ENCODE peak calls at places on chromosomes 6 and 20, in nine cellular contexts. One of them, this sample, is unnamed.

GRCh38 chr6:6696867-6697531 is 108.5 kb downstream of the LY86 start:
- DNase-seq in HT1080: peak
- DNase-seq in hypothalamus: peak
- DNase-seq in stimulated activated CD4-positive, alpha-beta T cell treated with anti-CD3 and anti-CD28 coated beads, Interleukin-12 subunit alpha, Interleukin-12 subunit beta, amount 100 ng/mL, for 4 hours: peak
- DNase-seq in Kasumi-1: peak
- DNase-seq in sciatic nerve: peak
- DNase-seq in SW480: peak
- DNase-seq in IMR-90: peak
- DNase-seq in right atrium auricular region: peak
- DNase-seq in this sample: peak

GRCh38 chr6:169800668-169801395 is 49.4 kb downstream of the ERMARD start:
- DNase-seq in HT1080: peak
- DNase-seq in hypothalamus: no peak
- DNase-seq in stimulated activated CD4-positive, alpha-beta T cell treated with anti-CD3 and anti-CD28 coated beads, Interleukin-12 subunit alpha, Interleukin-12 subunit beta, amount 100 ng/mL, for 4 hours: no peak
- DNase-seq in Kasumi-1: no peak
- DNase-seq in sciatic nerve: no peak
- DNase-seq in SW480: peak
- DNase-seq in IMR-90: peak
- DNase-seq in right atrium auricular region: no peak
- DNase-seq in this sample: peak

GRCh38 chr6:33914519-33915120 is 110.8 kb upstream of the MLN start:
- DNase-seq in HT1080: no peak
- DNase-seq in hypothalamus: no peak
- DNase-seq in stimulated activated CD4-positive, alpha-beta T cell treated with anti-CD3 and anti-CD28 coated beads, Interleukin-12 subunit alpha, Interleukin-12 subunit beta, amount 100 ng/mL, for 4 hours: peak
- DNase-seq in Kasumi-1: peak
- DNase-seq in sciatic nerve: no peak
- DNase-seq in SW480: no peak
- DNase-seq in IMR-90: no peak
- DNase-seq in right atrium auricular region: no peak
- DNase-seq in this sample: no peak

GRCh38 chr20:35939264-35939663 is 15.0 kb downstream of the SCAND1 start:
- DNase-seq in HT1080: no peak
- DNase-seq in hypothalamus: no peak
- DNase-seq in stimulated activated CD4-positive, alpha-beta T cell treated with anti-CD3 and anti-CD28 coated beads, Interleukin-12 subunit alpha, Interleukin-12 subunit beta, amount 100 ng/mL, for 4 hours: no peak
- DNase-seq in Kasumi-1: no peak
- DNase-seq in sciatic nerve: no peak
- DNase-seq in SW480: no peak
- DNase-seq in IMR-90: peak
- DNase-seq in right atrium auricular region: no peak
- DNase-seq in this sample: no peak

GRCh38 chr6:118632359-118632758 is 19.0 kb downstream of the CEP85L start:
- DNase-seq in HT1080: peak
- DNase-seq in hypothalamus: no peak
- DNase-seq in stimulated activated CD4-positive, alpha-beta T cell treated with anti-CD3 and anti-CD28 coated beads, Interleukin-12 subunit alpha, Interleukin-12 subunit beta, amount 100 ng/mL, for 4 hours: no peak
- DNase-seq in Kasumi-1: no peak
- DNase-seq in sciatic nerve: no peak
- DNase-seq in SW480: no peak
- DNase-seq in IMR-90: no peak
- DNase-seq in right atrium auricular region: no peak
- DNase-seq in this sample: no peak

GRCh38 chr20:3935295-3935955 is 46.2 kb downstream of the PANK2 start:
- DNase-seq in HT1080: no peak
- DNase-seq in hypothalamus: no peak
- DNase-seq in stimulated activated CD4-positive, alpha-beta T cell treated with anti-CD3 and anti-CD28 coated beads, Interleukin-12 subunit alpha, Interleukin-12 subunit beta, amount 100 ng/mL, for 4 hours: no peak
- DNase-seq in Kasumi-1: no peak
- DNase-seq in sciatic nerve: no peak
- DNase-seq in SW480: no peak
- DNase-seq in IMR-90: no peak
- DNase-seq in right atrium auricular region: no peak
- DNase-seq in this sample: no peak

GRCh38 chr6:148771212-148771601 is 24.4 kb downstream of the UST start:
- DNase-seq in HT1080: no peak
- DNase-seq in hypothalamus: no peak
- DNase-seq in stimulated activated CD4-positive, alpha-beta T cell treated with anti-CD3 and anti-CD28 coated beads, Interleukin-12 subunit alpha, Interleukin-12 subunit beta, amount 100 ng/mL, for 4 hours: no peak
- DNase-seq in Kasumi-1: no peak
- DNase-seq in sciatic nerve: no peak
- DNase-seq in SW480: no peak
- DNase-seq in IMR-90: no peak
- DNase-seq in right atrium auricular region: no peak
- DNase-seq in this sample: no peak

GRCh38 chr6:30135757-30136156 is at the start of gene TRIM40:
- DNase-seq in HT1080: no peak
- DNase-seq in hypothalamus: no peak
- DNase-seq in stimulated activated CD4-positive, alpha-beta T cell treated with anti-CD3 and anti-CD28 coated beads, Interleukin-12 subunit alpha, Interleukin-12 subunit beta, amount 100 ng/mL, for 4 hours: no peak
- DNase-seq in Kasumi-1: no peak
- DNase-seq in sciatic nerve: no peak
- DNase-seq in SW480: no peak
- DNase-seq in IMR-90: no peak
- DNase-seq in right atrium auricular region: no peak
- DNase-seq in this sample: no peak

GRCh38 chr20:41276317-41276751 is 41.2 kb downstream of the ZHX3 start:
- DNase-seq in HT1080: no peak
- DNase-seq in hypothalamus: no peak
- DNase-seq in stimulated activated CD4-positive, alpha-beta T cell treated with anti-CD3 and anti-CD28 coated beads, Interleukin-12 subunit alpha, Interleukin-12 subunit beta, amount 100 ng/mL, for 4 hours: no peak
- DNase-seq in Kasumi-1: peak
- DNase-seq in sciatic nerve: no peak
- DNase-seq in SW480: no peak
- DNase-seq in IMR-90: no peak
- DNase-seq in right atrium auricular region: no peak
- DNase-seq in this sample: no peak

This sample was measured in 8988T.